ENCODE peak calls at places on chromosome 1, in nine cellular contexts. I is breast epithelium, F is hepatocyte, V is tibial nerve, T is heart right ventricle, J is IMR-90, K is AG10803, Z is BJ, A is HepG2. Q is an unnamed sample.

GRCh38 chr1:172770081-172770480 is 111.2 kb downstream of the FASLG start:
- DNase-seq in I (no peak), F (no peak), V (no peak), T (no peak), J (no peak), K (no peak), Z (no peak), A (no peak), Q (no peak)

GRCh38 chr1:164591858-164592257 is 32.9 kb downstream of the PBX1 start:
- DNase-seq in I (no peak), F (no peak), V (no peak), T (no peak), J (peak), K (peak), Z (no peak), A (no peak), Q (no peak)

GRCh38 chr1:239985044-239985443 is 106.6 kb upstream of the FMN2 start:
- DNase-seq in I (no peak), F (no peak), V (no peak), T (no peak), J (no peak), K (no peak), Z (no peak), A (no peak), Q (no peak)

GRCh38 chr1:171715813-171716251 is 26.0 kb downstream of the VAMP4 start:
- DNase-seq in I (no peak), F (peak), V (no peak), T (no peak), J (peak), K (peak), Z (peak), A (peak), Q (peak)

GRCh38 chr1:16464917-16465625 is 24.5 kb downstream of the NECAP2 start:
- DNase-seq in I (no peak), F (no peak), V (no peak), T (no peak), J (peak), K (peak), Z (peak), A (no peak), Q (peak)

GRCh38 chr1:21607549-21608529 is 61.3 kb downstream of the RAP1GAP start:
- DNase-seq in I (no peak), F (peak), V (no peak), T (peak), J (peak), K (peak), Z (peak), A (peak), Q (peak)

GRCh38 chr1:110272045-110272444 is 61.9 kb downstream of the KCNC4 start:
- DNase-seq in I (no peak), F (no peak), V (no peak), T (no peak), J (no peak), K (peak), Z (no peak), A (peak), Q (no peak)

GRCh38 chr1:205275133-205275532 is 46.4 kb downstream of the NUAK2 start:
- DNase-seq in I (peak), F (no peak), V (no peak), T (no peak), J (no peak), K (no peak), Z (no peak), A (no peak), Q (no peak)

GRCh38 chr1:43708006-43708412 is 673 bp downstream of the ST3GAL3 start:
- DNase-seq in I (no peak), F (no peak), V (no peak), T (no peak), J (peak), K (peak), Z (no peak), A (no peak), Q (peak)

GRCh38 chr1:237166593-237167077 is 124.7 kb downstream of the RYR2 start:
- DNase-seq in I (no peak), F (no peak), V (no peak), T (no peak), J (peak), K (no peak), Z (no peak), A (no peak), Q (peak)

GRCh38 chr1:47930215-47930885 is 66.8 kb downstream of the TRABD2B start:
- DNase-seq in I (no peak), F (peak), V (no peak), T (no peak), J (no peak), K (no peak), Z (no peak), A (no peak), Q (no peak)
- H3K4me3 ChIP-seq in I (no peak), F (no peak), V (no peak), T (no peak), J (no peak), K (no peak), Z (no peak), A (no peak), Q (no peak)

GRCh38 chr1:156682166-156682890 is 5.1 kb upstream of the NES start:
- DNase-seq in I (no peak), F (no peak), V (no peak), T (no peak), J (no peak), K (no peak), Z (no peak), A (no peak), Q (no peak)

GRCh38 chr1:156680056-156680455 is 2.8 kb upstream of the NES start:
- DNase-seq in I (no peak), F (no peak), V (no peak), T (no peak), J (no peak), K (no peak), Z (no peak), A (no peak), Q (no peak)

GRCh38 chr1:156689035-156689959 is 12.1 kb upstream of the NES start:
- DNase-seq in I (peak), F (peak), V (peak), T (peak), J (peak), K (peak), Z (no peak), A (peak), Q (peak)

GRCh38 chr1:156681196-156681595 is 4.0 kb upstream of the NES start:
- DNase-seq in I (no peak), F (no peak), V (no peak), T (no peak), J (no peak), K (no peak), Z (no peak), A (no peak), Q (no peak)

GRCh38 chr1:156684227-156684782 is 7.1 kb upstream of the NES start:
- DNase-seq in I (no peak), F (no peak), V (no peak), T (no peak), J (peak), K (peak), Z (no peak), A (no peak), Q (peak)
- TF ChIP-seq CTCF in I (no peak), F (no peak), V (no peak), T (no peak), J (no peak), K (no peak), Z (peak), A (peak), Q (no peak)

DNA sequence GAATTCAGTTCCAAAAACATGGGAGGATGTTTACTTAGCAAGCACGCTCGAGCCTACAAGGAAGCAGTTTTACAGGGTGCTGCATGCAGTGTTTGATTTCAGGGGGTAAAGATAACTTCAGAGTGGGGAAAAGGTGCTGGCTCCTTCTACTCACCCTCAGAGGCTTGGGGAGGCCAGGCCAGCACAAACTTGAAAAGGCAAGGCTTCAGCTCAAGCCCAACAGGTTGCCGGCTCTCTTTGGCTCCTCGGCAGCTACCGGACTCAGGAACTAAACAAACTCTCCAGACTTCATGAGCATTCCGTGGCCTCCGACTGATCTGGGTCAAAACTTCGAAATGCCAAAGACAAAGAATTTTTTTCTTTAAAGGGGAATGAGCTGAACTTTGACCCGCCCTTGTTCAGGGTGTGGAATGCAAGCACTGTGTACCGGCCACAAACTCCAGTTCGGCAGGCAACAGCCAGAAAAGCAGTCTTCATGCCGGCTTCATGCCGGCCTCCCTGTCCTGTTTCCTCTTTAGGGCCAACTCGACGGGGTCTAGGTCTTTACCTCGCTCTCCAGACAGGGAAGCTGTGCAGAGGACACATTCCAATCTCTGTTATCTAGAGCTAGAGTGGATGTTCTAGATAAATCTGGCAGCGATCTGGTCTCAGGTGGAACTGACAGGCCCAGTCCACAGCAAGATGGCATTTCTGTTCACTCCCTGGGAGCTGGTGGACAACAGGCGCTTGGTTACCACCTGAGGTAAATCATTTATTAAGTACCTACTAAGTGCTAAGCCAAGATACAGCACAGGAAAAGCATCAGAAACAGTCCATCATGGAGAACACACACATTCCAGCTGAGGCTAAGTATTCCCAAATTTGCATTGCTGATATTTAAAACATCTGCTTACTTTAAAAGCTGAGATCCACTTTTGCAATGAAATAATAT is 75.0 kb downstream of the CD46 start:
- DNase-seq in I (no peak), F (peak), V (no peak), T (no peak), J (no peak), K (no peak), Z (no peak), A (peak), Q (peak)
- H3K4me3 ChIP-seq in I (peak), F (no peak), V (peak), T (peak), J (no peak), K (no peak), Z (peak), A (peak), Q (no peak)

DNA sequence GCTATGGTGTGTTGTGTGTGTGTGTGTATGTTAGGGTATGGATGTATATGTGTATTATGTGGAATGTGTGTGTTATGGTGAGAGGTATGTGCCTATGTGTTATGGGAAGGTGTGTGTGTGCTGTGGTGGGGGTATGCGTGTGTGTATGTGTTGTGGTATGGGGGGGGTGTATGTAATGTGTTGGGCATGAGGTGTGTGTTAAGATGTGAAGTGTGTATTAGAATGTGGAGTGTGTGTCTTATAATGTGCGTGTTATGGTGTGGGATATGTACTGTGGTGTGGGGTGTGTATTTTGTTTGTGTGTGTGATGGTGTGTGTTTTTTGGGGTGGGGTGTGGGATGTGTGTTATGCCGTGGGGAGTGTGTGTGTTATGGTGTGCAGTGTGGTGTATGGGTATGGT is 242.5 kb downstream of the RHOU start:
- DNase-seq in I (no peak), F (no peak), V (no peak), T (no peak), J (no peak), K (no peak), Z (no peak), A (no peak), Q (no peak)
- TF ChIP-seq CTCF in I (no peak), F (no peak), V (no peak), T (no peak), J (no peak), K (no peak), Z (no peak), A (no peak), Q (no peak)

DNA sequence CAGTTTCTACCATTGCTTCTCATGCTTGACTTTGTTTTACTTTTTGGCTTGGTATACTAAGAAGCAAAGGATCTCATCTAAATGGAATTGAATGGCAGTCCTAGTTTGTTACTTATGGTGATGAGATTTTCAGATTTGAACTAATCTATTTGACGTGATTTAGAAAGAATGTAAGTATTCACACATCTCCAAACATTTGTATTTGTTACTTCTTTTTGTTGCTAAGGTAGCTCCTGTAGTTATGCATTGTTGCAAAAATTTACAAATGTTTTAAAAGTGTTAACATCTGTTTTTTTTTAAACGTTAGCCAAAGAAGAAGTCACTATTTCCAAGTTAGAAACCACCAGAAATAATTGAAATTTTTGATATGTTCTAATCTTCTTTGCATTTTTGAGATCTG is 222.5 kb downstream of the RPS6KC1 start:
- DNase-seq in I (no peak), F (no peak), V (no peak), T (no peak), J (no peak), K (peak), Z (no peak), A (no peak), Q (peak)
- H3K4me3 ChIP-seq in I (no peak), F (no peak), V (no peak), T (no peak), J (no peak), K (no peak), Z (no peak), A (no peak), Q (no peak)

GRCh38 chr1:177142013-177142412 is 22.5 kb downstream of the ASTN1 start:
- DNase-seq in I (no peak), F (no peak), V (no peak), T (no peak), J (no peak), K (no peak), Z (no peak), A (no peak), Q (no peak)

GRCh38 chr1:177138347-177138746 is 26.2 kb downstream of the ASTN1 start:
- DNase-seq in I (no peak), F (no peak), V (no peak), T (no peak), J (no peak), K (no peak), Z (no peak), A (no peak), Q (no peak)

GRCh38 chr1:177133977-177134538 is 30.5 kb downstream of the ASTN1 start:
- DNase-seq in I (no peak), F (no peak), V (no peak), T (no peak), J (no peak), K (peak), Z (no peak), A (no peak), Q (no peak)

GRCh38 chr1:177135250-177135649 is 29.3 kb downstream of the ASTN1 start:
- DNase-seq in I (no peak), F (no peak), V (no peak), T (no peak), J (no peak), K (no peak), Z (no peak), A (no peak), Q (no peak)

GRCh38 chr1:177137814-177138213 is 26.7 kb downstream of the ASTN1 start:
- DNase-seq in I (no peak), F (no peak), V (no peak), T (no peak), J (no peak), K (no peak), Z (no peak), A (no peak), Q (no peak)
- TF ChIP-seq CTCF in I (no peak), F (no peak), V (no peak), T (no peak), J (no peak), K (no peak), Z (no peak), A (no peak), Q (no peak)

GRCh38 chr1:23403038-23403336 is 21.6 kb downstream of the TCEA3 start:
- DNase-seq in I (no peak), F (peak), V (no peak), T (no peak), J (peak), K (peak), Z (no peak), A (no peak), Q (peak)

GRCh38 chr1:23402286-23403037 is 22.1 kb downstream of the TCEA3 start:
- DNase-seq in I (no peak), F (no peak), V (no peak), T (no peak), J (no peak), K (peak), Z (no peak), A (no peak), Q (no peak)

GRCh38 chr1:23403355-23403734 is 21.2 kb downstream of the TCEA3 start:
- DNase-seq in I (no peak), F (no peak), V (no peak), T (no peak), J (no peak), K (no peak), Z (no peak), A (no peak), Q (no peak)

GRCh38 chr1:23405946-23406345 is 18.6 kb downstream of the TCEA3 start:
- DNase-seq in I (no peak), F (no peak), V (no peak), T (no peak), J (no peak), K (no peak), Z (no peak), A (no peak), Q (no peak)

DNA sequence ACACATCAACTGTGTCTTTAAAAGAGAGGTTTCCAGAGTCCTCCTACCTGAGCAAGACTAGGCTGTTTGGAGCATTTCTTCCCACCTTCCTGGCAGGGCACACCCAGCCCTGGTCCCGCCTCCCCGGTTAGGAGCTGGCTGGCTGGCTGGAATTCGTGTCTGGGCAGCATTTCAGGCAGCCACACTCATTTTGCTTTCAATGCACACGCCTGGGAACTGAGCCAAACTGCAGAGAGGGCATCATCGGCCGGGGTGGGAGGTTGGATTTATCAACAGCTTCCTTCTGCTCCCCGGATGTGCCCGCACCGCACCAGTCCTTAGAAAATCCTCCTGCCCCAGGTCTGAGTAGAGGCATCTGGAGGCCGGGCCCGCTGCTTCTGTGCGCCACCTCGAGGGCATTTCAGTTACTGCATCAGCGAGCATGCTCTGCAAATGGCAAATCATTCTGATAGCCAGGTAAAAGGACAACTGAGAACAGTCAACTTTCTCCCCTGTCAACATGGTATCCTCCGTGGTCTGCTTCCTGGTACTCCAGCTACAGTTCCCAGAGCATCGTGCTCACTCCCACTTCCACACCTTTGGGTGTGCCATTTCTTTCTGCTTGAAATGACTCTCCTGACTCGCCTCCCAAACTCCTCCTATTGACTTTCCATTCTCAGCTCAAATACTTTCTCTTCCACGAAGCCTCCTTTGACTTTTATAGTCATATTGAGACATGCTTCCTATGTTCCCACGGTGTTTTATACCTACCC is 20.6 kb downstream of the TCEA3 start:
- DNase-seq in I (peak), F (peak), V (peak), T (peak), J (peak), K (peak), Z (peak), A (peak), Q (peak)
- H3K4me3 ChIP-seq in I (no peak), F (no peak), V (no peak), T (no peak), J (no peak), K (no peak), Z (no peak), A (no peak), Q (no peak)

GRCh38 chr1:248404024-248404423 is 1.2 kb downstream of the OR2T1 start:
- DNase-seq in I (no peak), F (no peak), V (no peak), T (no peak), J (peak), K (peak), Z (no peak), A (no peak), Q (peak)
- TF ChIP-seq CTCF in I (no peak), F (no peak), V (no peak), T (no peak), J (no peak), K (no peak), Z (no peak), A (no peak), Q (no peak)

DNA sequence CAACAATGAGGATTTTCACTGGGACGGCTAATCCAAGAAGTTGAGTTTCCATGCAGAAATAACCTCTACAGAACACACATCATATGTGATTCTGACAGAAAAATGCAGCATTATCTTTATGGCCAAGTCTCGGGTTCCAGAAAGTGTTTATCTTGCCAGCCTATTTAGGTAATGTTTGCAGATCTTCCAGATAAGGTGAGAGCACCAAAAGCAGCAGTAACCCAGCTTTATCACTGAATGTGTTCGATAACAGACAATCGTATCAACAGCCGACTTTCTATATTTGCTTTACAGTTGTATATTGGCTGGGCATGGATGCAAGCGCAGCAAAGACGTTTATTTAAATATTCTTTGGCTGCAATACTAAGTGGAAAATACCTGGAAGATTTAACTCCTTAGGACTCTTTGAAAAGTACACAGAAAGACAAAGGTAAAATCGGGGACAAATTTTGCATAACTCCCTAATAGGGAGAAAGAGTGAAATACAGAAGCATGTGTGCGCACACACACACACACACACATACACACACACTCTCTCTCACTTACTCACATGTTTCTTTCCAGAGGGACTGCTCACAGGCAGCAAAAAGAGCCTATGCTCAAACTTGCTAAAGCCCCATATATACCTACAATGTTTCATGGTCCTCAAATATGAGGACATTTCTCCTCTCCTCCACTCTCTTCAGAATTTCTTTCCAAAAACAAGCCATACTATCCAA is 3.1 kb upstream of the CTSK start:
- DNase-seq in I (no peak), F (peak), V (no peak), T (no peak), J (no peak), K (no peak), Z (no peak), A (no peak), Q (no peak)
- H3K4me3 ChIP-seq in I (no peak), F (no peak), V (no peak), T (no peak), J (no peak), K (no peak), Z (no peak), A (no peak), Q (no peak)